ENCODE peak calls at places on chromosomes 7 and 10, in five cellular contexts. D is CD4-positive, alpha-beta T cell; A is ovary; B is ascending aorta; H is activated naive CD4-positive, alpha-beta T cell treated with anti-CD3 and anti-CD28 coated beads for 36 hours. Q is an unnamed sample.

GRCh38 chr7:24455813-24456525 is 117.3 kb upstream of the PALS2 start:
- DNase-seq in A (no peak), D (no peak), H (no peak), B (no peak), Q (no peak)

GRCh38 chr7:143408686-143409551 is at the start of gene EPHA1:
- DNase-seq in B (peak; percentile 56), D (peak; percentile 60), H (peak; percentile 56), A (no peak), Q (no peak)

GRCh38 chr10:62709200-62709599 is 95.3 kb upstream of the ADO start:
- DNase-seq in H (no peak), B (no peak), D (no peak), A (no peak), Q (no peak)

GRCh38 chr7:82700739-82701138 is 257.2 kb upstream of the CACNA2D1 start:
- DNase-seq in H (no peak), B (no peak), A (no peak), D (no peak), Q (no peak)

GRCh38 chr10:47164126-47164799 is 135.7 kb upstream of the GDF10 start:
- DNase-seq in D (no peak), A (no peak), H (no peak), B (no peak), Q (no peak)

GRCh38 chr10:95422196-95422595 is 131.4 kb upstream of the PDLIM1 start:
- DNase-seq in D (no peak), B (no peak), A (no peak), H (no peak), Q (no peak)

GRCh38 chr7:159209429-159209828 is 64.8 kb upstream of the VIPR2 start:
- DNase-seq in B (no peak), A (no peak), H (peak; percentile 24), D (no peak), Q (no peak)

GRCh38 chr7:87380905-87381304 is 35.4 kb downstream of the CROT start:
- DNase-seq in D (no peak), H (no peak), A (no peak), B (no peak), Q (no peak)

GRCh38 chr10:73887038-73888015 is 13.0 kb upstream of the CAMK2G start:
- DNase-seq in A (peak; percentile 78), D (no peak), H (no peak), B (peak; percentile 94), Q (no peak)

GRCh38 chr7:131501422-131501821 is 55.0 kb downstream of the PODXL start:
- DNase-seq in D (no peak), A (no peak), H (peak; percentile 83), B (no peak), Q (peak; percentile 37)

GRCh38 chr10:58950618-58951017 is 225.8 kb upstream of the PHYHIPL start:
- DNase-seq in B (no peak), H (no peak), A (no peak), D (no peak), Q (no peak)

GRCh38 chr7:76231583-76231982 is 29.9 kb downstream of the SRRM3 start:
- DNase-seq in D (no peak), H (no peak), B (no peak), A (no peak), Q (no peak)

GRCh38 chr7:157558516-157558874 is 221.7 kb downstream of the DNAJB6 start:
- DNase-seq in B (no peak), A (no peak), H (no peak), D (no peak), Q (no peak)

GRCh38 chr10:6204341-6205191 is 1.8 kb downstream of the PFKFB3 start:
- DNase-seq in A (peak; percentile 74), B (peak; percentile 90), H (no peak), D (no peak), Q (no peak)